ENCODE peak calls at places on chromosomes 13 and 19, in eight cellular contexts. A is ascending aorta; F is effector memory CD4-positive, alpha-beta T cell; Q is left ventricle myocardium inferior; Z is cardiac muscle cell; X is IMR-90; S is thoracic aorta; T is CD8-positive, alpha-beta T cell. V is an unnamed sample.
A peak's percentile ranks its signal among the peaks of the same experiment; 100 is the strongest.

GRCh38 chr19:48390188-48391099 is 907 bp downstream of the KDELR1 start:
- DNase-seq in X (peak; percentile 49), S (no peak), T (peak; percentile 67), Q (peak; percentile 64), Z (peak; percentile 72), A (peak; percentile 79), F (peak; percentile 41), V (peak; percentile 83)

GRCh38 chr13:40028446-40028845 is 373.0 kb downstream of the COG6 start:
- DNase-seq in F (no peak), S (no peak), T (no peak), X (no peak), Q (no peak), A (no peak), Z (no peak), V (no peak)

GRCh38 chr13:32940601-32941000 is 75.6 kb upstream of the KL start:
- DNase-seq in X (peak; percentile 56), Q (peak; percentile 27), S (no peak), F (no peak), Z (peak; percentile 76), T (no peak), A (no peak), V (no peak)

GRCh38 chr13:73677041-73677589 is 457.1 kb downstream of the KLF12 start:
- DNase-seq in S (no peak), X (peak; percentile 71), Z (peak; percentile 70), Q (no peak), T (no peak), F (no peak), A (no peak), V (no peak)

GRCh38 chr13:112351825-112352224 is 24.3 kb upstream of the SPACA7 start:
- DNase-seq in Z (no peak), X (no peak), F (no peak), S (no peak), T (no peak), A (no peak), Q (no peak), V (no peak)

GRCh38 chr13:46345866-46346265 is 41.2 kb downstream of the RUBCNL start:
- DNase-seq in A (no peak), T (no peak), F (no peak), X (no peak), S (no peak), Q (no peak), Z (no peak), V (no peak)

GRCh38 chr19:54178581-54179261 is 5.8 kb upstream of the TMC4 start:
- DNase-seq in Q (no peak), F (no peak), Z (no peak), T (no peak), X (no peak), S (no peak), A (no peak), V (no peak)

GRCh38 chr13:29885967-29886366 is 35.5 kb upstream of the UBL3 start:
- DNase-seq in A (no peak), Z (no peak), Q (no peak), X (no peak), T (no peak), S (no peak), F (no peak), V (no peak)

GRCh38 chr19:13741893-13742292 is 22.4 kb upstream of the MRI1 start:
- DNase-seq in S (no peak), Z (no peak), T (no peak), Q (no peak), F (no peak), A (no peak), X (no peak), V (no peak)

GRCh38 chr13:41179593-41180250 is 14.6 kb downstream of the KBTBD7 start:
- DNase-seq in X (peak; percentile 80), A (no peak), F (no peak), Z (peak; percentile 41), Q (no peak), T (no peak), S (no peak), V (no peak)

GRCh38 chr19:407501-408440 is 1.2 kb downstream of the C2CD4C start:
- DNase-seq in F (no peak), S (no peak), Z (no peak), X (no peak), Q (no peak), A (no peak), T (no peak), V (no peak)
- H3K4me3 ChIP-seq in F (no peak overlapping the region), S (peak overlapping the region; percentile 70), Z (no peak overlapping the region), X (no peak overlapping the region), Q (peak overlapping the region; percentile 74), A (peak overlapping the region; percentile 57), T (no peak overlapping the region), V (peak overlapping the region; percentile 54)

DNA sequence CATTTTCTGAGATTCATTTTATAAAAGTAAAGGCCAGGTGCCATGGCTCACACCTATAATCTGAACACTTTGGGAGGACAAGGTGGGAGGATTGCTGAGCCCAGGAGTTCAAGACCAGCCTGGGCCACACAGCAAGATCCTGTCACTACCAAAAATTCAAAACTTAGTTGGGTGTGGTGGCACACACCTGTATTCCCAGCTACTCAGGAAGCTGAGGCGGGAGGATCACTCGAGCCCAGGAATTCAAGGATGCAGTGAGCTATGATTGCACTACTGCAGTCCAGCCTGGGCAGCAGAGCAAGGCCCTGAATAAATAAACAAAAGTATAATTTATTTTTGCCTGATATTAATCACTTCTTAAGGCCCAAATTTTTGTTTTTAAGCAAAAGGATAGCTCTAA is 40.5 kb downstream of the DHRS12 start:
- DNase-seq in Q (no peak), X (no peak), S (no peak), Z (no peak), F (no peak), T (no peak), A (no peak), V (no peak)
- H3K4me1 ChIP-seq in Q (peaks cover 28% of the 10 kb centered on the region), X (peaks cover 23% of the 10 kb centered on the region), S (peaks cover 17% of the 10 kb centered on the region), Z (peaks cover 26% of the 10 kb centered on the region), F (peaks cover 9% of the 10 kb centered on the region), T (peaks cover 15% of the 10 kb centered on the region), A (peaks cover 14% of the 10 kb centered on the region), V (peaks cover 27% of the 10 kb centered on the region)

GRCh38 chr13:106515635-106516254 is 19.7 kb downstream of the EFNB2 start:
- DNase-seq in Q (no peak), S (no peak), Z (no peak), F (no peak), T (no peak), X (no peak), A (no peak), V (no peak)
- H3K27me3 ChIP-seq in Q (no peaks in the 10 kb centered on the region), S (no peaks in the 10 kb centered on the region), Z (no peaks in the 10 kb centered on the region), F (no peaks in the 10 kb centered on the region), T (no peaks in the 10 kb centered on the region), X (no peaks in the 10 kb centered on the region), A (no peaks in the 10 kb centered on the region), V (no peaks in the 10 kb centered on the region)

DNA sequence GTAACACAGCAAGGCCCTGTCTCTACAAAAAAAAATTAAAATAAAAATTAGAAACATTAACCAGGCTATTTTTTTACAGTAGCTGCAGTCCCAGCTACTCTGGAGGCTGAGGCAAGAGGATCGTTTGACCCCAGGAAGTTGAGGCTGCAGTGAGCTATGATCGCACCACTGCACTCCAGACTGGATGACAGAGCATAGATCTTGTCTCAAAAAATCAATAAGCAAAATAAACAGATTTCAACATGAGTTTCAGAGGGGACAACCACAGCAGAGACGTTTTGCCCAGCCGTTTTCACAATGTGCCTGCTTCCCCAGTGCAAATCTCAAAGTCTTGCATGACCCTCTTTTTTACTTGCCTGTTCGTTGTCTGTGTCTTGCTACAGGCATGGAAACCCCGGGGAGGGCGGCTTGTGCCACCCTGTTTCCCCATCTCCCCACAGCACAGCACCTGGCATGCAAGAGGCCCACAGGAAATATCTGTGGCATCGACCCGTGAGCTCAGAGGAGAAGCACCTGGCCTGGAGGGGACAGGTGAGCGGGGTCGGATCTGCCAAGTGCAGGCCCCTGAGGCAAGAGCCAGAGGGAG is 222.0 kb upstream of the ZNF507 start:
- DNase-seq in F (no peak), X (no peak), Q (no peak), Z (no peak), S (no peak), A (no peak), T (no peak), V (no peak)
- H3K4me3 ChIP-seq in F (no peak overlapping the region), X (no peak overlapping the region), Q (no peak overlapping the region), Z (no peak overlapping the region), S (no peak overlapping the region), A (no peak overlapping the region), T (no peak overlapping the region), V (no peak overlapping the region)

GRCh38 chr13:99313473-99313872 is 6.3 kb upstream of the GPR183 start:
- DNase-seq in Q (no peak), Z (peak; percentile 28), F (no peak), A (no peak), T (no peak), S (no peak), X (no peak), V (no peak)

GRCh38 chr13:99311137-99311536 is 3.9 kb upstream of the GPR183 start:
- DNase-seq in Q (no peak), X (peak; percentile 49), Z (no peak), A (no peak), T (no peak), F (no peak), S (no peak), V (no peak)

GRCh38 chr13:99311748-99312492 is 4.7 kb upstream of the GPR183 start:
- DNase-seq in S (no peak), Z (peak; percentile 40), F (no peak), A (no peak), T (no peak), X (no peak), Q (no peak), V (no peak)

GRCh38 chr13:99313941-99314340 is 6.7 kb upstream of the GPR183 start:
- DNase-seq in Z (no peak), S (no peak), T (no peak), X (no peak), A (no peak), F (no peak), Q (no peak), V (no peak)

GRCh38 chr13:99312493-99312883 is 5.3 kb upstream of the GPR183 start:
- DNase-seq in Z (peak; percentile 91), X (peak; percentile 39), F (no peak), S (no peak), Q (peak; percentile 45), T (no peak), A (peak; percentile 82), V (peak; percentile 82)
- H3K4me1 ChIP-seq in Z (peaks cover 23% of the 10 kb centered on the region), X (peaks cover 22% of the 10 kb centered on the region), F (peaks cover 83% of the 10 kb centered on the region), S (peaks cover 16% of the 10 kb centered on the region), Q (peaks cover 40% of the 10 kb centered on the region), T (peaks cover 76% of the 10 kb centered on the region), A (peaks cover 20% of the 10 kb centered on the region), V (no peaks in the 10 kb centered on the region)

GRCh38 chr13:111126509-111126908 is 11.4 kb downstream of the ARHGEF7 start:
- DNase-seq in A (no peak), S (no peak), F (no peak), Z (no peak), T (no peak), X (no peak), Q (no peak), V (no peak)
- H3K27me3 ChIP-seq in A (no peaks in the 10 kb centered on the region), S (no peaks in the 10 kb centered on the region), F (no peaks in the 10 kb centered on the region), Z (peaks cover 13% of the 10 kb centered on the region), T (no peaks in the 10 kb centered on the region), X (peaks cover 33% of the 10 kb centered on the region), Q (no peaks in the 10 kb centered on the region), V (no peaks in the 10 kb centered on the region)

GRCh38 chr19:49432141-49433073 is 7.2 kb downstream of the GFY start:
- DNase-seq in F (no peak), Q (no peak), T (no peak), A (no peak), S (no peak), X (no peak), Z (no peak), V (no peak)
- H3K4me3 ChIP-seq in F (no peak overlapping the region), Q (no peak overlapping the region), T (no peak overlapping the region), A (no peak overlapping the region), S (no peak overlapping the region), X (no peak overlapping the region), Z (no peak overlapping the region), V (no peak overlapping the region)

V was measured in tibial artery.